ENCODE peak calls at places on chromosome 7, in eight cellular contexts. C is stimulated activated CD8-positive, alpha-beta memory T cell treated with anti-CD3 and anti-CD28 coated beads, Interleukin-4, amount 100 ng/mL, for 24 hours; M is heart right ventricle; O is posterior vena cava; D is cardiac fibroblast; B is NCI-H2029 treated with DMSO at 0.1 percent for 48 hours; U is endothelial cell; H is effector memory CD8-positive, alpha-beta T cell. N is an unnamed sample.

GRCh38 chr7:132464740-132465139 is 111.5 kb downstream of the PLXNA4 start:
- DNase-seq in C (no peak), M (peak), O (no peak), D (peak), B (peak), U (no peak), H (no peak), N (no peak)

GRCh38 chr7:45469103-45469502 is 105.1 kb upstream of the ADCY1 start:
- DNase-seq in C (no peak), M (no peak), O (no peak), D (peak), B (no peak), U (no peak), H (no peak), N (no peak)

GRCh38 chr7:17131983-17132655 is 166.3 kb upstream of the AHR start:
- DNase-seq in C (no peak), M (no peak), O (no peak), D (no peak), B (no peak), U (no peak), H (no peak), N (no peak)

GRCh38 chr7:23530355-23530754 is 1.4 kb downstream of the TRA2A start:
- DNase-seq in C (no peak), M (no peak), O (no peak), D (peak), B (peak), U (no peak), H (peak), N (peak)

GRCh38 chr7:8214162-8214897 is 47.6 kb downstream of the ICA1 start:
- DNase-seq in C (no peak), M (no peak), O (no peak), D (no peak), B (no peak), U (no peak), H (no peak), N (no peak)

GRCh38 chr7:105776986-105777910 is 99.2 kb downstream of the ATXN7L1 start:
- DNase-seq in C (no peak), M (no peak), O (no peak), D (peak), B (no peak), U (no peak), H (no peak), N (no peak)

GRCh38 chr7:87818336-87818735 is 57.8 kb downstream of the SLC25A40 start:
- DNase-seq in C (no peak), M (no peak), O (no peak), D (no peak), B (no peak), U (no peak), H (no peak), N (no peak)

GRCh38 chr7:48173983-48174382 is 2.7 kb downstream of the ABCA13 start:
- DNase-seq in C (no peak), M (no peak), O (no peak), D (no peak), B (no peak), U (no peak), H (no peak), N (no peak)

GRCh38 chr7:8908889-8909288 is 475.5 kb downstream of the NXPH1 start:
- DNase-seq in C (no peak), M (no peak), O (no peak), D (no peak), B (no peak), U (no peak), H (no peak), N (no peak)

GRCh38 chr7:80453699-80454340 is 58.0 kb downstream of the GNAT3 start:
- DNase-seq in C (no peak), M (no peak), O (no peak), D (peak), B (peak), U (no peak), H (no peak), N (no peak)

GRCh38 chr7:25666671-25667060 is 438.4 kb upstream of the NPVF start:
- DNase-seq in C (no peak), M (no peak), O (no peak), D (no peak), B (no peak), U (no peak), H (no peak), N (no peak)

GRCh38 chr7:112157072-112157471 is 49.1 kb downstream of the DOCK4 start:
- DNase-seq in C (no peak), M (no peak), O (no peak), D (peak), B (peak), U (no peak), H (no peak), N (no peak)

GRCh38 chr7:42237162-42237821 is at the start of gene GLI3:
- DNase-seq in C (no peak), M (peak), O (peak), D (peak), B (no peak), U (peak), H (no peak), N (peak)

GRCh38 chr7:144118341-144118740 is 4.6 kb upstream of the OR2A14 start:
- DNase-seq in C (no peak), M (no peak), O (no peak), D (no peak), B (no peak), U (no peak), H (no peak), N (no peak)

GRCh38 chr7:92973293-92973731 is 136.9 kb upstream of the CDK6 start:
- DNase-seq in C (no peak), M (no peak), O (no peak), D (no peak), B (no peak), U (no peak), H (no peak), N (no peak)

GRCh38 chr7:158880973-158881372 is 24.6 kb downstream of the DYNC2I1 start:
- DNase-seq in C (no peak), M (no peak), O (no peak), D (no peak), B (no peak), U (no peak), H (no peak), N (no peak)

N was measured in small intestine.